ENCODE peak calls at places on chromosomes 11 and 22, in four cellular contexts. H is GM12878, E is K562, N is HepG2. S is an unnamed sample.

GRCh38 chr11:62710001-62710345 is 2.5 kb downstream of the GNG3 start:
- DNase-seq in H (no peak), E (no peak), N (no peak), S (no peak)

GRCh38 chr22:49033616-49034015 is 794.1 kb downstream of the BRD1 start:
- DNase-seq in H (no peak), E (no peak), N (no peak), S (no peak)

GRCh38 chr11:126502159-126502558 is 146.7 kb downstream of the ST3GAL4 start:
- DNase-seq in H (no peak), E (no peak), N (no peak), S (no peak)

GRCh38 chr11:76248210-76248609 is 41.9 kb upstream of the WNT11 start:
- DNase-seq in H (no peak), E (peak; percentile 60), N (no peak), S (peak; percentile 59)

GRCh38 chr11:70783356-70783755 is 385.0 kb downstream of the CTTN start:
- DNase-seq in H (no peak), E (no peak), N (no peak), S (no peak)

GRCh38 chr22:22752556-22753477 is 108.4 kb downstream of the GGTLC2 start:
- DNase-seq in H (no peak), E (no peak), N (no peak), S (peak; percentile 38)

GRCh38 chr11:108241370-108242037 is 18.6 kb downstream of the ATM start:
- DNase-seq in H (no peak), E (no peak), N (no peak), S (no peak)

GRCh38 chr11:131889760-131890620 is 519.6 kb downstream of the NTM start:
- DNase-seq in H (no peak), E (no peak), N (no peak), S (no peak)

GRCh38 chr11:206516-207212 is 535 bp downstream of the BET1L start:
- DNase-seq in H (no peak), E (peak; percentile 49), N (no peak), S (no peak)

GRCh38 chr11:121520243-121521144 is 67.7 kb upstream of the SORL1-AS1 start:
- DNase-seq in H (no peak), E (no peak), N (no peak), S (no peak)

GRCh38 chr11:68297494-68297811 is 14.9 kb upstream of the LRP5 start:
- DNase-seq in H (no peak), E (no peak), N (no peak), S (no peak)

GRCh38 chr11:8788616-8789015 is 106.0 kb downstream of the RPL27A start:
- DNase-seq in H (no peak), E (no peak), N (no peak), S (no peak)

GRCh38 chr11:108193725-108194124 is 28.7 kb downstream of the NPAT start:
- DNase-seq in H (no peak), E (no peak), N (no peak), S (no peak)

GRCh38 chr11:126840201-126840886 is 160.2 kb downstream of the KIRREL3 start:
- DNase-seq in H (no peak), E (no peak), N (no peak), S (no peak)

GRCh38 chr22:20956258-20957117 is 10.6 kb upstream of the AIFM3 start:
- DNase-seq in H (no peak), E (no peak), N (peak; percentile 53), S (peak; percentile 67)
- TF ChIP-seq KDM1A in H (no peak), E (no peak), N (no peak), S (peak; percentile 72)

DNA sequence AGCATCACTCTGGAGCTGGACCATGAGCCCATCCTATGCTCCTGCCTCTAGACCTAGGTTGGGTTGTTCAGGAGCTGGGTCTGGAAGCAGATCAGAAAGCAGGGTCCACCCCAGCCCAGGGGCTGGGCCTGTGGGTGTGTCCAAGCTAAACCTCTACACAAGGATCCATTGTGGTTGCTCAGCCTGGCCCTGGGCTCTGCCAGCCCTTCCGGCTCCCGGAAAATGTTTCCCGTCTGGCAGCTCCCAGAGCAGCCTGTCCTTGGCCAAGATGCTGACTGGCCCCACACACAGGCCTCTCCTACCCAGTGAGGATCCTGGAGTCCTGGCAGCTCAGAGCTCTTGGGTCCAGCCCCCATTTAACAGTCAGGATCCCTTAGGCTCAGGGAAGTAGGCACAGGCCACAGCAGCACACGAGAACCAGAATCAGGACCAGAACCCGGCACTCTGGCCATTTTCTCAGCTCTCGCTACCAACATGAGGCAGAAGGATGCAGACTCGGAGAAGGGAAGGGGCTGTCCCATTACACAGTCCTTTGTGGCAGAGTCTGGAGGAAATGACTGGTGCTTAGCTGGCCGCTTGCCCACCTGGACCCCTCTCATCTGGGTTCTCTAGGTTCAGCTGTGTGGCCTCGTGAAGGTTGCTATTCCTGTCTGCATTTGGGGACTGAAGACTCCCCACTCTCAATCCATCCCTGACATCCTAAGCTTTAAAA is 35.4 kb upstream of the FCHSD2 start:
- DNase-seq in H (no peak), E (no peak), N (peak; percentile 88), S (no peak)
- H2AFZ ChIP-seq in H (peak overlapping the region; percentile 76), E (no peak overlapping the region), N (peak overlapping the region; percentile 32), S (no peak overlapping the region)

GRCh38 chr11:128328955-128329551 is 258.3 kb downstream of the ETS1 start:
- DNase-seq in H (no peak), E (no peak), N (no peak), S (no peak)
- TF ChIP-seq POLR2AphosphoS5 in H (no peak), E (no peak), N (no peak), S (no peak)

DNA sequence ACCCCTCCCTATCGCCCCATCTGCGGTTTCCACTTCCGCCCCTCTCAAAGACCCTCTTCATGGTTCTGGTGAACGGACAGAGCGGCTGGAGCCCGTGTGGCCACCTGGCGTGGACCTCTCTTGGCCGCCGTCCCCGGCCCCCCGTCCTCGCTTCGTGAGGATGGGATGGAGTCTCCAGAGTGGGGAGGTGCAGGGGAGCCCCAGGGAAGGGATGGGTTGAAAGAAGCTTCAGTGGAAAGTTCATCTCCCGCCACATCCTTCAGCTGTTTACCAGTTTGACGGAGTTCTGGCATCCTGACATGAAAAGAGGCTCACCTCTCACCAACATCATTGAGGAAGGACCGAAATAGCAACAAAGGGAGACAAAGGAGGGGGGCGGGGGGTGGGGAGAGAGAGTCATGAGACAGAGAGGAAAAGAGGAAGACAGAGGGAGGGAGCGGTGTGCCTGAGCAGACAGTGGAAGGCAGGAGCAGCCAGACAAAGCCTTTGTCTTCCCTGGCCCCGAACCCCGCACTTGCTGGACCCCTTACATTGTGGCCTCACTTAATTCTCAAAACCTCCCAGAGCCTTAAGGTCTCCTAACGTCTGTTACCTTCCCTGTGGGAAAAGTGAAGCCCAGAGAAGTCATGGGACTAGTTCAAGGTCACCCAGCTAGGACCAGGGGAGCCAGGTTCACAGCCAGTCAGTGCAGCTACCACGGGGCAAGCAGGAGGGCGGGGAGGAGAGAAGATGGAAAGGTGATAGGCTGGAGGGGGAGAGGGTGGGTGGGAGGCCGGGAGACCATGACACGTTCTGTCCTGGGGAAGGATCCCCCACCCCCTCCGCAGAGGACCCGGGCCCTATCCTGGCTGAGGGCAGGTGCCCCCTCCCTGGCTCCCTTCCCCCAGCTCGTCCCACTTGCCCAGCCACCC is 54.9 kb downstream of the CD6 start:
- DNase-seq in H (no peak), E (no peak), N (no peak), S (no peak)
- TF ChIP-seq KDM1A in H (no peak), E (no peak), N (no peak), S (no peak)

GRCh38 chr11:34499719-34500505 is 13.7 kb downstream of the ELF5 start:
- DNase-seq in H (no peak), E (no peak), N (no peak), S (no peak)

GRCh38 chr11:34505874-34506273 is 7.7 kb downstream of the ELF5 start:
- DNase-seq in H (no peak), E (no peak), N (no peak), S (no peak)

GRCh38 chr11:34502949-34503348 is 10.6 kb downstream of the ELF5 start:
- DNase-seq in H (no peak), E (no peak), N (no peak), S (no peak)

GRCh38 chr11:34501500-34501899 is 12.1 kb downstream of the ELF5 start:
- DNase-seq in H (no peak), E (no peak), N (peak; percentile 92), S (no peak)

DNA sequence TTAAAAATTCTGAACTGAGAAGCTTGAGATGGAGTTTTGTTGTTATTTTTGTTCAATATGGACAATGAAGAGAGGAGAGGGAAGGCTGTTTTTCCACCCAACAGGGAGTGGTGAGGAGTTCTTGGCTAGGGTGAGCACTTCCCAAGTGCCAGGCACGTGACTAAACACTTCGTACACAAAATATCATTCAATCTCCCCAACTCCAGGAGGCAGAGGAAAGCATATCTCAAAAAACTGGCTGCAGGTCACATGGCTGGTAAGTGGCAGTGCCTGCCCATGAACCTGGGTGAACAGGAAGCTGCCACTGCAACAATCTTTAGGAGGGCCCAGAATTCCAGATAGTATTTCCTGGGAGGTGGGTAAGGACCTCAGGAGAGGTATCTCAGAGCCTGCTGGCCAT is 11.6 kb downstream of the ELF5 start:
- DNase-seq in H (no peak), E (no peak), N (no peak), S (no peak)
- H2AFZ ChIP-seq in H (no peak overlapping the region), E (no peak overlapping the region), N (no peak overlapping the region), S (no peak overlapping the region)

DNA sequence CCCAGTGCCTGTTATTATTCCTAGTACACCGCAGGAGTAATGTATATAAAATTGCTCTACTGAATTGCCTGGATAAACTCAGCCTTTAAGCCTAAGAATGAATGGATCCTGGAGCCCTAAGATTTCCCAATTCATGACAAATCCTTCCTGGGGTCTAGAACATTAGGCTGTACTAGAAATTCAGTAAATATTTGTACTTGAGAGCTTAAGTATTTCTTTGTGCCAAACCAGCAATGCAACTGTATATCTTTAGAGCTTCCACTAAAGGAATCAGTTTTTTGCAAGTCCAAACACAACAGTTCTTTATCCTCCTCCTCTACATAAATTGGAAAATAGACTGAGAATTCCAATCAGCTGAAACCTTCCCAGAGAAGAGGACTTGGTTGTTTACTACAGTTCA is 65.6 kb downstream of the FAM168A start:
- DNase-seq in H (no peak), E (no peak), N (no peak), S (no peak)
- TF ChIP-seq POLR2AphosphoS5 in H (no peak), E (no peak), N (no peak), S (no peak)

GRCh38 chr22:45597460-45598192 is 74.0 kb upstream of the ATXN10 start:
- DNase-seq in H (no peak), E (no peak), N (peak; percentile 86), S (no peak)
- TF ChIP-seq KDM1A in H (no peak), E (no peak), N (no peak), S (no peak)

DNA sequence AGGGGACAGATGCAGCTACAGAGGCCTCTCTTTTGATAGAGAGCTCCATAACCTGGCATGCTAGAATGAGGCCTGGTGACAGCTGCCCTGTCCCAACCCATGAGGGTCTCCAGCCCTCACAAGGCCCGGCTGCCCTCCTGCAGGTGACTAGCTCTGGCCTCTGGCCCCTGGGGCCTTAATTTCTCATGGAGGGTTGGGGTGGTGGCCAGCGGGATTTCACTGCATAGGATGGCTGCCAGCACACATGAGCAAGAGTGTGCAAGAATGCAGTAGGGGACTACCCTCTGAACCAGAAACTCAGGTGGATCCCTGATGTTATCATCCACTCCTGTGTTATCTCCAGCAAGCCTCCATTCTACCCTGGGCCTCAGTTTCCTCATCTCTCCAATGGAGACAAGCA is 334.5 kb downstream of the MN1 start:
- DNase-seq in H (no peak), E (no peak), N (no peak), S (no peak)
- H2AFZ ChIP-seq in H (no peak overlapping the region), E (no peak overlapping the region), N (no peak overlapping the region), S (no peak overlapping the region)

S was measured in H1.